ENCODE peak calls at places on chromosomes 16 and 17, in nine cellular contexts. B is stimulated activated CD4-positive, alpha-beta T cell treated with anti-CD3 and anti-CD28 coated beads, Interleukin-15, amount 100 ng/mL, for 1 hour; K is amygdala; I is activated CD8-positive, alpha-beta T cell treated with anti-CD3 and anti-CD28 coated beads for 36 hours; H is omental fat pad; Y is A549; W is left colon; E is fibroblast of the aortic adventitia; A is ELR. C is an unnamed sample.

GRCh38 chr17:35799942-35800341 is 4.5 kb upstream of the MMP28 start:
- DNase-seq in W (peak), K (no peak), E (peak), I (no peak), B (no peak), A (no peak), H (no peak), Y (peak), C (peak)

GRCh38 chr17:10105513-10106001 is 92.8 kb downstream of the GAS7 start:
- DNase-seq in I (no peak), E (peak), B (no peak), A (no peak), K (no peak), H (peak), Y (no peak), W (no peak), C (peak)

GRCh38 chr16:6969594-6969993 is 363.1 kb upstream of the RBFOX1 start:
- DNase-seq in I (no peak), B (no peak), Y (no peak), W (no peak), E (no peak), H (no peak), A (no peak), K (no peak), C (no peak)

GRCh38 chr17:40530988-40531971 is 29.9 kb upstream of the TNS4 start:
- DNase-seq in W (no peak), B (peak), Y (no peak), E (no peak), K (no peak), A (no peak), I (peak), H (no peak), C (no peak)

GRCh38 chr16:87742781-87743490 is 22.9 kb downstream of the KLHDC4 start:
- DNase-seq in B (no peak), I (no peak), E (no peak), W (no peak), A (no peak), K (no peak), H (no peak), Y (no peak), C (no peak)

GRCh38 chr16:74724820-74725549 is 24.3 kb upstream of the MLKL start:
- DNase-seq in K (peak), E (peak), I (no peak), Y (no peak), B (no peak), H (no peak), A (peak), W (no peak), C (peak)

GRCh38 chr16:49442805-49443204 is 69.2 kb downstream of the C16orf78 start:
- DNase-seq in I (no peak), B (no peak), Y (no peak), A (no peak), H (no peak), K (no peak), E (no peak), W (no peak), C (no peak)

GRCh38 chr17:42720996-42721583 is 23.8 kb downstream of the EZH1 start:
- DNase-seq in E (peak), Y (peak), A (peak), W (no peak), B (no peak), I (peak), H (no peak), K (no peak), C (peak)

GRCh38 chr17:8964801-8965393 is 610 bp downstream of the PIK3R5 start:
- DNase-seq in B (no peak), A (no peak), K (no peak), E (no peak), W (peak), Y (no peak), H (no peak), I (peak), C (no peak)

GRCh38 chr16:2146739-2147138 is 1.7 kb upstream of the RAB26 start:
- DNase-seq in I (no peak), K (no peak), Y (no peak), H (no peak), E (no peak), A (no peak), B (no peak), W (no peak), C (no peak)

GRCh38 chr17:68491381-68491849 is 20.8 kb upstream of the PRKAR1A start:
- DNase-seq in B (no peak), K (no peak), A (no peak), W (no peak), Y (no peak), H (no peak), E (no peak), I (no peak), C (no peak)

GRCh38 chr17:49861150-49861884 is 13.4 kb upstream of the TAC4 start:
- DNase-seq in A (peak), I (peak), H (no peak), W (peak), E (peak), Y (peak), K (no peak), B (peak), C (peak)

GRCh38 chr16:54140057-54140787 is 146.4 kb downstream of the IRX3 start:
- DNase-seq in I (no peak), W (no peak), B (no peak), H (no peak), Y (peak), K (no peak), E (peak), A (peak), C (peak)

GRCh38 chr16:80369559-80369958 is 171.2 kb upstream of the DYNLRB2 start:
- DNase-seq in I (no peak), H (no peak), Y (peak), K (no peak), W (peak), E (peak), A (peak), B (no peak), C (peak)

C was measured in amniotic epithelial cell.